ENCODE peak calls at places on chromosomes 7 and 10, in four cellular contexts. J is T-cell; W is NCI-H2081; T is activated CD4-positive, alpha-beta T cell treated with anti-CD3 and anti-CD28 coated beads for 48 hours. V is an unnamed sample.

GRCh38 chr7:24283559-24283899 is 461 bp upstream of the NPY start:
- DNase-seq in J (no peak), W (no peak), T (peak; percentile 12), V (no peak)

GRCh38 chr7:67423058-67423457 is 426.4 kb downstream of the TYW1 start:
- DNase-seq in J (no peak), W (peak; percentile 26), T (no peak), V (no peak)

GRCh38 chr7:1388936-1389335 is 70.3 kb downstream of the MICALL2 start:
- DNase-seq in J (no peak), W (no peak), T (no peak), V (no peak)

GRCh38 chr10:100969175-100970075 is at the start of gene SEMA4G:
- DNase-seq in J (peak; percentile 20), W (no peak), T (peak; percentile 52), V (peak; percentile 17)

GRCh38 chr7:147483634-147484292 is 1106.8 kb upstream of the C7orf33 start:
- DNase-seq in J (no peak), W (no peak), T (no peak), V (no peak)

GRCh38 chr7:158588085-158588877 is 658 bp upstream of the PTPRN2 start:
- DNase-seq in J (no peak), W (no peak), T (no peak), V (no peak)

GRCh38 chr10:1360011-1360580 is 303.9 kb downstream of the WDR37 start:
- DNase-seq in J (no peak), W (no peak), T (peak; percentile 33), V (no peak)

GRCh38 chr7:114860196-114860595 is 61.7 kb upstream of the MDFIC start:
- DNase-seq in J (no peak), W (no peak), T (no peak), V (no peak)

GRCh38 chr7:157962458-157963306 is 624.9 kb downstream of the PTPRN2 start:
- DNase-seq in J (no peak), W (no peak), T (no peak), V (no peak)